ENCODE peak calls at places on chromosomes 5 and 9, in five cellular contexts. One of them, this sample, is unnamed.

GRCh38 chr5:76813982-76814562 is 4.8 kb upstream of the F2RL1 start:
- DNase-seq in osteoblast: peak; percentile 96
- DNase-seq in CD4-positive, alpha-beta T cell: no peak
- DNase-seq in neural progenitor cell: no peak
- DNase-seq in activated CD4-positive, alpha-beta T cell treated with anti-CD3 and anti-CD28 coated beads, Interleukin-2, amount 50 U/mL, for 1 hour: no peak
- DNase-seq in this sample: no peak

GRCh38 chr5:66144799-66145390 is 795 bp downstream of the SREK1 start:
- DNase-seq in osteoblast: peak; percentile 54
- DNase-seq in CD4-positive, alpha-beta T cell: no peak
- DNase-seq in neural progenitor cell: no peak
- DNase-seq in activated CD4-positive, alpha-beta T cell treated with anti-CD3 and anti-CD28 coated beads, Interleukin-2, amount 50 U/mL, for 1 hour: no peak
- DNase-seq in this sample: no peak

GRCh38 chr9:134061019-134061687 is 6.7 kb downstream of the BRD3 start:
- DNase-seq in osteoblast: peak; percentile 66
- DNase-seq in CD4-positive, alpha-beta T cell: no peak
- DNase-seq in neural progenitor cell: peak; percentile 1
- DNase-seq in activated CD4-positive, alpha-beta T cell treated with anti-CD3 and anti-CD28 coated beads, Interleukin-2, amount 50 U/mL, for 1 hour: no peak
- DNase-seq in this sample: no peak

GRCh38 chr5:43313854-43314457 is 744 bp upstream of the HMGCS1 start:
- DNase-seq in osteoblast: no peak
- DNase-seq in CD4-positive, alpha-beta T cell: no peak
- DNase-seq in neural progenitor cell: peak; percentile 50
- DNase-seq in activated CD4-positive, alpha-beta T cell treated with anti-CD3 and anti-CD28 coated beads, Interleukin-2, amount 50 U/mL, for 1 hour: no peak
- DNase-seq in this sample: no peak

GRCh38 chr9:92954078-92954861 is 6.9 kb downstream of the FGD3 start:
- DNase-seq in osteoblast: peak; percentile 10
- DNase-seq in CD4-positive, alpha-beta T cell: peak; percentile 61
- DNase-seq in neural progenitor cell: no peak
- DNase-seq in activated CD4-positive, alpha-beta T cell treated with anti-CD3 and anti-CD28 coated beads, Interleukin-2, amount 50 U/mL, for 1 hour: peak; percentile 74
- DNase-seq in this sample: peak; percentile 59

GRCh38 chr9:18825775-18826174 is 207.2 kb downstream of the SAXO1 start:
- DNase-seq in osteoblast: no peak
- DNase-seq in CD4-positive, alpha-beta T cell: no peak
- DNase-seq in neural progenitor cell: no peak
- DNase-seq in activated CD4-positive, alpha-beta T cell treated with anti-CD3 and anti-CD28 coated beads, Interleukin-2, amount 50 U/mL, for 1 hour: no peak
- DNase-seq in this sample: no peak

GRCh38 chr9:19146441-19146840 is 19.1 kb upstream of the PLIN2 start:
- DNase-seq in osteoblast: no peak
- DNase-seq in CD4-positive, alpha-beta T cell: no peak
- DNase-seq in neural progenitor cell: no peak
- DNase-seq in activated CD4-positive, alpha-beta T cell treated with anti-CD3 and anti-CD28 coated beads, Interleukin-2, amount 50 U/mL, for 1 hour: no peak
- DNase-seq in this sample: no peak

GRCh38 chr5:171750316-171750788 is 35.3 kb upstream of the SMIM23 start:
- DNase-seq in osteoblast: peak; percentile 81
- DNase-seq in CD4-positive, alpha-beta T cell: no peak
- DNase-seq in neural progenitor cell: peak; percentile 43
- DNase-seq in activated CD4-positive, alpha-beta T cell treated with anti-CD3 and anti-CD28 coated beads, Interleukin-2, amount 50 U/mL, for 1 hour: no peak
- DNase-seq in this sample: no peak

GRCh38 chr5:163453705-163454104 is 6.2 kb downstream of the NUDCD2 start:
- DNase-seq in osteoblast: no peak
- DNase-seq in CD4-positive, alpha-beta T cell: no peak
- DNase-seq in neural progenitor cell: no peak
- DNase-seq in activated CD4-positive, alpha-beta T cell treated with anti-CD3 and anti-CD28 coated beads, Interleukin-2, amount 50 U/mL, for 1 hour: no peak
- DNase-seq in this sample: no peak

This sample was measured in T-helper 1 cell.